ENCODE peak calls at places on chromosomes 5 and 9, in eight cellular contexts. M is GM13977, P is fibroblast of lung, O is IMR-90, U is Calu3, R is dorsolateral prefrontal cortex, T is GM20000, W is Panc1. N is an unnamed sample.

GRCh38 chr9:28342815-28343338 is 769.6 kb upstream of the C9orf72 start:
- DNase-seq in M (no peak), P (no peak), O (no peak), U (no peak), R (no peak), T (no peak), W (no peak), N (no peak)

GRCh38 chr9:128899566-128900322 is 17.8 kb downstream of the LRRC8A start:
- DNase-seq in M (no peak), P (no peak), O (no peak), U (no peak), R (no peak), T (no peak), W (no peak), N (no peak)

GRCh38 chr5:135660826-135661555 is 82.2 kb upstream of the CXCL14 start:
- DNase-seq in M (no peak), P (peak), O (no peak), U (no peak), R (no peak), T (no peak), W (no peak), N (no peak)

GRCh38 chr5:80871541-80871961 is 88.6 kb upstream of the RASGRF2 start:
- DNase-seq in M (no peak), P (peak), O (peak), U (no peak), R (no peak), T (no peak), W (peak), N (no peak)

GRCh38 chr9:89553451-89554020 is 51.3 kb upstream of the GADD45G start:
- DNase-seq in M (no peak), P (no peak), O (no peak), U (no peak), R (no peak), T (no peak), W (no peak), N (no peak)

GRCh38 chr5:126454081-126454480 is 30.9 kb downstream of the GRAMD2B start:
- DNase-seq in M (no peak), P (peak), O (no peak), U (no peak), R (peak), T (no peak), W (no peak), N (no peak)

GRCh38 chr5:133287500-133287899 is 235.7 kb downstream of the HSPA4 start:
- DNase-seq in M (peak), P (peak), O (peak), U (peak), R (peak), T (peak), W (peak), N (peak)

GRCh38 chr9:20853866-20854265 is 169.8 kb downstream of the FOCAD start:
- DNase-seq in M (no peak), P (no peak), O (no peak), U (no peak), R (no peak), T (no peak), W (no peak), N (no peak)

GRCh38 chr9:74534847-74535246 is 37.7 kb downstream of the RORB start:
- DNase-seq in M (no peak), P (no peak), O (no peak), U (no peak), R (no peak), T (no peak), W (no peak), N (no peak)

GRCh38 chr5:223791-224190 is 5.7 kb downstream of the SDHA start:
- DNase-seq in M (no peak), P (no peak), O (no peak), U (no peak), R (no peak), T (no peak), W (no peak), N (no peak)

GRCh38 chr5:172163346-172163745 is 24.7 kb downstream of the STK10 start:
- DNase-seq in M (no peak), P (peak), O (peak), U (no peak), R (peak), T (no peak), W (no peak), N (no peak)

GRCh38 chr9:69174645-69175487 is 789 bp downstream of the TJP2 start:
- DNase-seq in M (peak), P (peak), O (peak), U (no peak), R (peak), T (peak), W (no peak), N (peak)

GRCh38 chr5:126360467-126360866 is 62.7 kb upstream of the GRAMD2B start:
- DNase-seq in M (no peak), P (no peak), O (no peak), U (no peak), R (no peak), T (no peak), W (no peak), N (no peak)

GRCh38 chr9:91036356-91036755 is 234.7 kb downstream of the SYK start:
- DNase-seq in M (no peak), P (no peak), O (no peak), U (no peak), R (no peak), T (no peak), W (no peak), N (no peak)

GRCh38 chr5:139982157-139982974 is 60.7 kb downstream of the NRG2 start:
- DNase-seq in M (no peak), P (peak), O (peak), U (peak), R (peak), T (no peak), W (no peak), N (peak)

GRCh38 chr5:445591-445990 is 2.6 kb downstream of the EXOC3 start:
- DNase-seq in M (no peak), P (no peak), O (no peak), U (no peak), R (peak), T (no peak), W (no peak), N (no peak)

GRCh38 chr5:15238006-15238405 is 262.0 kb upstream of the FBXL7 start:
- DNase-seq in M (no peak), P (no peak), O (no peak), U (no peak), R (no peak), T (no peak), W (no peak), N (no peak)

GRCh38 chr9:18906656-18907395 is 126.2 kb downstream of the SAXO1 start:
- DNase-seq in M (no peak), P (peak), O (peak), U (no peak), R (no peak), T (no peak), W (no peak), N (no peak)

GRCh38 chr9:123150708-123151503 is 117.4 kb downstream of the GPR21 start:
- DNase-seq in M (no peak), P (peak), O (peak), U (no peak), R (no peak), T (no peak), W (no peak), N (no peak)

GRCh38 chr9:100595391-100596199 is 17.7 kb downstream of the CAVIN4 start:
- DNase-seq in M (peak), P (peak), O (peak), U (peak), R (peak), T (peak), W (no peak), N (peak)

GRCh38 chr5:134577796-134578577 is 52.5 kb downstream of the JADE2 start:
- DNase-seq in M (peak), P (peak), O (peak), U (peak), R (peak), T (peak), W (no peak), N (peak)

GRCh38 chr5:17185776-17186175 is 31.7 kb upstream of the BASP1 start:
- DNase-seq in M (no peak), P (peak), O (peak), U (no peak), R (no peak), T (no peak), W (no peak), N (peak)
- TF ChIP-seq CTCF in M (no peak), P (no peak), O (no peak), U (no peak), R (no peak), T (no peak), W (no peak), N (no peak)

GRCh38 chr9:105188746-105189145 is 55.7 kb upstream of the SLC44A1 start:
- DNase-seq in M (no peak), P (no peak), O (no peak), U (no peak), R (no peak), T (no peak), W (no peak), N (no peak)
- TF ChIP-seq CTCF in M (peak), P (no peak), O (no peak), U (no peak), R (no peak), T (no peak), W (no peak), N (no peak)

DNA sequence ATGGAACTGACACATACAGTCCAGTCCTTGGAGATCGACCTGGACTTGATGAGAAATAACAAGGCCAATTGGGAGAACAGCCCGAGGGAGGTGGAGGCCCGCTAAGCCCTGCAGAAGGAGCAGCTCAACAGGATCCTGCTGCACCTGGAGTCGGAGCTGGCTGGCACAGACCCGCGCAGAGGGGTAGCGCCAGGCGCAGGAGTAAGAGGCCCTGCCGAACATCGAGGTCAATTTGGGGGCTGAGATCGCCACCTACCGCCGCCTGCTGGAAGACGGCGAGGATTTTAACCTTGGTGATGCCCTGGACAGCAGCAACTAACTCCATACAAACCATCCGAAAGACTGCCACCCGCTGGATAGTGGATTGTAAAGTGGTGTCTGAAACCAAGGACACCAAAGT is 1610.1 kb upstream of the ACO1 start:
- DNase-seq in M (no peak), P (no peak), O (no peak), U (no peak), R (no peak), T (no peak), W (no peak), N (no peak)
- TF ChIP-seq CTCF in M (no peak), P (no peak), O (no peak), U (no peak), R (no peak), T (no peak), W (no peak), N (no peak)

DNA sequence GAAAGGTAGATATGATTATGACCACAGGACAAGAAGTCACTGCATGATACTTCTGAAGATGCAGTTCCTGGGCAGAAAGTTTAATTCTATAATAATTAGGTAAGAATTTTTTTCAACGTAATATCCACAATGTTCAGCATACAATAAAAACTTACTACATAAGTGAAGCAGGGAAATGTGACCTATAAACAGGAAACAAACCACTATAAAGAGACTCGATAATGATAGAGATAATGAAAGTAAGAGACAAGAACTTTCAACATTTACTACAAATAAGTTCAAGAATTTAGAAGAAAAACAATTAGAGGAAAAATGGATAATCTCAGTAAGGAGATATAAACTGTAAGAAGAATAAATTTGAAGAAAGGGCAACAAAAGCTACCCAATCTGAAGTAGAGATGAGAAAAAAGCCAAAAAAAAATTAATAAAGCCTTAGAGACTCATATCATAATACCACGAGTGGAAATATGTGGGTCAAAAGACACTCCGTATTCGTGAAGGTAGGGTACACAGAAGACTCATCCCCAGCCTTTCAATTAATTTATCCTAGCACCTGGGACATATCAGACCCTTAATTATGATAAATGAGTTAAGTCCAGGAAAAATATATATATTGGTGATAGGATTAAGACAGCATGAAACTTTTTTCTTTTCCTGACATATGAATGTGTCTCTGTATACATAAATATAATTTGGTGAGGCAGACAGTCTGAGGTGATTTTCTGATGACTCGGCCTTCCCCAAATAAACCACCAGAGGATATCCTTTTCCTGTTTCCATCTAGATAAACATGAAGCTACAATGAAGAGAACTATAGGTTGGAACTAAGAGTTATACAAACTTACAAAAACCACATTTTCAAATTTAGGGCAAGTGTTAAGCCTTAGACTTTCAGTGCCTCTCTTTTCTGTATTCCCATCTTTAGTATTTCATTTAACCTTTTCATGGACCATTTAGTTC is 120.4 kb downstream of the RAPGEF6 start:
- DNase-seq in M (peak), P (peak), O (peak), U (no peak), R (no peak), T (no peak), W (no peak), N (no peak)
- TF ChIP-seq CTCF in M (no peak), P (no peak), O (peak), U (no peak), R (no peak), T (no peak), W (no peak), N (no peak)

GRCh38 chr5:56302027-56302426 is 68.9 kb upstream of the ANKRD55 start:
- DNase-seq in M (no peak), P (peak), O (peak), U (no peak), R (no peak), T (no peak), W (no peak), N (no peak)
- TF ChIP-seq CTCF in M (no peak), P (no peak), O (no peak), U (no peak), R (no peak), T (no peak), W (no peak), N (no peak)

DNA sequence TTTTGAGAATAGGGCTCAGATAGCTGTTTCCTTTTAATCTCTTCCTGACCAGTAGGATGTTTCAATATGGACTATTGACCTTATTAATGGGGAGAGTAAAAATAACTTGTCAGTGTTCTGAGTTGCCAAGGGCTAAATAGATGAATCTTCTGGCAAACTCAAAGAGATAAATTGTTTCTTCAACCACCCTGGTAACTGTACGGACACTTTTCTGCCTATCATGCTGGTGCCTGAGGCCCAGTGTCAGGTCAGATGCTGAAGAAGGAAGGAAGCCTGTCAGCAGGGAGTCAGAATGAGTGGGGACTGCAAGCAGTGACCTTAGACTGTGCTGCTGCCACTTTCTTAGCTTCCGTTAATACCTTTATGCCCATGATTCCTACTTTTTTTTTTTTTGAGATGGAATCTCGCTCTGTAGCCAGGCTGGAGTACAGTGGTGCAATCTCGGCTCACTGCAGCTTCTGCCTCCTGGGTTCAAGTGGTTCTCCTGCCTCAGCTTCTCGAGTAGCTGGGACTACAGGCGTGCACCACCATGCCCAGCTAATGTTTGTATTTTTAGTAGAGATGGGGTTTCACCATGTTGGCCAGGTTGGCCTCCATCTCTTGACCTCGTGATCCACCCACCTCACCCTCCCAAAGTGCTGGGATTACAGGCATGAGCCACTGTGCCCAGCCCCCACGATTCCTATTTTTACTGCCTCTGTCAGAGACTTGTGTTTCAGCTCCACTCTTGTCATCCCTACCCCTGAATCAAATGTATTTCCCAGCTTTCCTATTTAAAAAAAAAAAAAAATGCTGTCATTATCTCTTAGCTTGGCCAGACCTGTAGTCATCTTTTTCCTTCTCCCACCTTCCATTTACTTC is 33.7 kb downstream of the TGFBR1 start:
- DNase-seq in M (no peak), P (no peak), O (no peak), U (no peak), R (no peak), T (no peak), W (no peak), N (no peak)
- TF ChIP-seq CTCF in M (no peak), P (no peak), O (no peak), U (no peak), R (no peak), T (no peak), W (no peak), N (no peak)

GRCh38 chr5:158886957-158887356 is 212.8 kb downstream of the EBF1 start:
- DNase-seq in M (no peak), P (no peak), O (no peak), U (no peak), R (no peak), T (no peak), W (no peak), N (no peak)
- TF ChIP-seq CTCF in M (no peak), P (no peak), O (no peak), U (no peak), R (no peak), T (no peak), W (no peak), N (no peak)

GRCh38 chr9:81363916-81364480 is 325.3 kb downstream of the TLE1 start:
- DNase-seq in M (no peak), P (peak), O (no peak), U (no peak), R (no peak), T (no peak), W (no peak), N (no peak)
- TF ChIP-seq CTCF in M (no peak), P (no peak), O (no peak), U (no peak), R (no peak), T (no peak), W (no peak), N (no peak)

N was measured in body of pancreas.